ENCODE peak calls at places on chromosome X, in ten cellular contexts. One of them, this sample, is unnamed.

GRCh38 chrX:54495814-54496516 is at the start of gene FGD1:
- DNase-seq in A549: peak
- DNase-seq in lung: peak
- DNase-seq in heart right ventricle: peak
- DNase-seq in body of pancreas: peak
- DNase-seq in lower lobe of right lung: peak
- DNase-seq in choroid plexus epithelial cell: peak
- DNase-seq in psoas muscle: peak
- DNase-seq in cardiac fibroblast: peak
- DNase-seq in upper lobe of left lung: peak
- DNase-seq in this sample: peak

GRCh38 chrX:136204571-136204970 is 46.6 kb downstream of the MAP7D3 start:
- DNase-seq in psoas muscle: peak
- DNase-seq in A549: peak
- DNase-seq in choroid plexus epithelial cell: peak
- DNase-seq in upper lobe of left lung: no peak
- DNase-seq in cardiac fibroblast: peak
- DNase-seq in body of pancreas: no peak
- DNase-seq in lower lobe of right lung: peak
- DNase-seq in lung: peak
- DNase-seq in heart right ventricle: no peak
- DNase-seq in this sample: peak

GRCh38 chrX:34909151-34909550 is 33.4 kb upstream of the FAM47B start:
- DNase-seq in A549: no peak
- DNase-seq in choroid plexus epithelial cell: no peak
- DNase-seq in lower lobe of right lung: no peak
- DNase-seq in body of pancreas: no peak
- DNase-seq in heart right ventricle: no peak
- DNase-seq in lung: no peak
- DNase-seq in upper lobe of left lung: no peak
- DNase-seq in cardiac fibroblast: no peak
- DNase-seq in psoas muscle: no peak
- DNase-seq in this sample: no peak

GRCh38 chrX:126723881-126724280 is 95.6 kb upstream of the PRR32 start:
- DNase-seq in A549: no peak
- DNase-seq in lung: no peak
- DNase-seq in psoas muscle: no peak
- DNase-seq in upper lobe of left lung: no peak
- DNase-seq in cardiac fibroblast: no peak
- DNase-seq in body of pancreas: no peak
- DNase-seq in heart right ventricle: no peak
- DNase-seq in choroid plexus epithelial cell: no peak
- DNase-seq in lower lobe of right lung: no peak
- DNase-seq in this sample: no peak

GRCh38 chrX:35561985-35562384 is 236.2 kb upstream of the MAGEB16 start:
- DNase-seq in body of pancreas: peak
- DNase-seq in choroid plexus epithelial cell: no peak
- DNase-seq in upper lobe of left lung: no peak
- DNase-seq in lower lobe of right lung: no peak
- DNase-seq in A549: no peak
- DNase-seq in cardiac fibroblast: no peak
- DNase-seq in psoas muscle: no peak
- DNase-seq in lung: no peak
- DNase-seq in heart right ventricle: no peak
- DNase-seq in this sample: no peak

GRCh38 chrX:132181364-132181763 is 37.9 kb downstream of the RAP2C start:
- DNase-seq in choroid plexus epithelial cell: no peak
- DNase-seq in psoas muscle: no peak
- DNase-seq in lower lobe of right lung: no peak
- DNase-seq in lung: no peak
- DNase-seq in heart right ventricle: peak
- DNase-seq in upper lobe of left lung: no peak
- DNase-seq in body of pancreas: peak
- DNase-seq in A549: no peak
- DNase-seq in cardiac fibroblast: no peak
- DNase-seq in this sample: peak

GRCh38 chrX:80806557-80806956 is 3.1 kb downstream of the BRWD3 start:
- DNase-seq in heart right ventricle: no peak
- DNase-seq in cardiac fibroblast: no peak
- DNase-seq in lung: no peak
- DNase-seq in choroid plexus epithelial cell: no peak
- DNase-seq in psoas muscle: no peak
- DNase-seq in body of pancreas: no peak
- DNase-seq in A549: no peak
- DNase-seq in upper lobe of left lung: no peak
- DNase-seq in lower lobe of right lung: no peak
- DNase-seq in this sample: no peak

GRCh38 chrX:24479924-24480722 is 15.0 kb downstream of the PDK3 start:
- DNase-seq in body of pancreas: no peak
- DNase-seq in lower lobe of right lung: peak
- DNase-seq in upper lobe of left lung: peak
- DNase-seq in psoas muscle: no peak
- DNase-seq in lung: peak
- DNase-seq in cardiac fibroblast: no peak
- DNase-seq in heart right ventricle: no peak
- DNase-seq in A549: no peak
- DNase-seq in choroid plexus epithelial cell: no peak
- DNase-seq in this sample: peak

GRCh38 chrX:16772460-16772859 is 13.8 kb upstream of the TXLNG start:
- DNase-seq in cardiac fibroblast: no peak
- DNase-seq in heart right ventricle: no peak
- DNase-seq in upper lobe of left lung: no peak
- DNase-seq in lung: no peak
- DNase-seq in lower lobe of right lung: no peak
- DNase-seq in psoas muscle: no peak
- DNase-seq in A549: peak
- DNase-seq in body of pancreas: no peak
- DNase-seq in choroid plexus epithelial cell: peak
- DNase-seq in this sample: no peak

GRCh38 chrX:19063030-19063429 is 59.2 kb downstream of the ADGRG2 start:
- DNase-seq in lung: no peak
- DNase-seq in body of pancreas: no peak
- DNase-seq in psoas muscle: no peak
- DNase-seq in heart right ventricle: no peak
- DNase-seq in A549: peak
- DNase-seq in upper lobe of left lung: no peak
- DNase-seq in cardiac fibroblast: peak
- DNase-seq in lower lobe of right lung: no peak
- DNase-seq in choroid plexus epithelial cell: peak
- DNase-seq in this sample: peak

GRCh38 chrX:68396953-68397352 is 36.3 kb downstream of the OPHN1 start:
- DNase-seq in lower lobe of right lung: no peak
- DNase-seq in heart right ventricle: no peak
- DNase-seq in cardiac fibroblast: no peak
- DNase-seq in body of pancreas: no peak
- DNase-seq in psoas muscle: no peak
- DNase-seq in upper lobe of left lung: no peak
- DNase-seq in choroid plexus epithelial cell: peak
- DNase-seq in lung: no peak
- DNase-seq in A549: no peak
- DNase-seq in this sample: no peak

GRCh38 chrX:137549073-137549472 is 16.9 kb upstream of the ZIC3 start:
- DNase-seq in body of pancreas: no peak
- DNase-seq in heart right ventricle: no peak
- DNase-seq in choroid plexus epithelial cell: no peak
- DNase-seq in upper lobe of left lung: no peak
- DNase-seq in psoas muscle: no peak
- DNase-seq in cardiac fibroblast: no peak
- DNase-seq in lower lobe of right lung: no peak
- DNase-seq in A549: no peak
- DNase-seq in lung: no peak
- DNase-seq in this sample: no peak

GRCh38 chrX:77451041-77451440 is 3.9 kb downstream of the FGF16 start:
- DNase-seq in upper lobe of left lung: no peak
- DNase-seq in cardiac fibroblast: peak
- DNase-seq in heart right ventricle: no peak
- DNase-seq in choroid plexus epithelial cell: peak
- DNase-seq in body of pancreas: no peak
- DNase-seq in lung: no peak
- DNase-seq in A549: no peak
- DNase-seq in psoas muscle: no peak
- DNase-seq in lower lobe of right lung: no peak
- DNase-seq in this sample: peak

GRCh38 chrX:23610491-23610890 is 56.8 kb upstream of the PRDX4 start:
- DNase-seq in body of pancreas: no peak
- DNase-seq in A549: no peak
- DNase-seq in psoas muscle: no peak
- DNase-seq in cardiac fibroblast: peak
- DNase-seq in choroid plexus epithelial cell: no peak
- DNase-seq in lower lobe of right lung: no peak
- DNase-seq in upper lobe of left lung: no peak
- DNase-seq in heart right ventricle: no peak
- DNase-seq in lung: no peak
- DNase-seq in this sample: no peak

GRCh38 chrX:153688071-153688470 is 345 bp downstream of the SLC6A8 start:
- DNase-seq in body of pancreas: no peak
- DNase-seq in cardiac fibroblast: no peak
- DNase-seq in A549: no peak
- DNase-seq in lung: no peak
- DNase-seq in upper lobe of left lung: no peak
- DNase-seq in heart right ventricle: no peak
- DNase-seq in psoas muscle: peak
- DNase-seq in choroid plexus epithelial cell: no peak
- DNase-seq in lower lobe of right lung: no peak
- DNase-seq in this sample: no peak

GRCh38 chrX:153688534-153688899 is 791 bp downstream of the SLC6A8 start:
- DNase-seq in psoas muscle: no peak
- DNase-seq in upper lobe of left lung: no peak
- DNase-seq in body of pancreas: no peak
- DNase-seq in lung: no peak
- DNase-seq in cardiac fibroblast: no peak
- DNase-seq in choroid plexus epithelial cell: no peak
- DNase-seq in lower lobe of right lung: no peak
- DNase-seq in heart right ventricle: no peak
- DNase-seq in A549: no peak
- DNase-seq in this sample: no peak

GRCh38 chrX:153685751-153686676 is 1.7 kb upstream of the SLC6A8 start:
- DNase-seq in heart right ventricle: no peak
- DNase-seq in lung: no peak
- DNase-seq in lower lobe of right lung: no peak
- DNase-seq in upper lobe of left lung: no peak
- DNase-seq in A549: no peak
- DNase-seq in psoas muscle: peak
- DNase-seq in choroid plexus epithelial cell: no peak
- DNase-seq in body of pancreas: peak
- DNase-seq in cardiac fibroblast: no peak
- DNase-seq in this sample: no peak

GRCh38 chrX:153688900-153689590 is 1.3 kb downstream of the SLC6A8 start:
- DNase-seq in body of pancreas: peak
- DNase-seq in upper lobe of left lung: no peak
- DNase-seq in choroid plexus epithelial cell: no peak
- DNase-seq in lower lobe of right lung: no peak
- DNase-seq in lung: no peak
- DNase-seq in cardiac fibroblast: peak
- DNase-seq in A549: no peak
- DNase-seq in psoas muscle: peak
- DNase-seq in heart right ventricle: peak
- DNase-seq in this sample: peak

GRCh38 chrX:153687121-153688039 is at the start of gene SLC6A8:
- DNase-seq in cardiac fibroblast: peak
- DNase-seq in lung: peak
- DNase-seq in heart right ventricle: peak
- DNase-seq in body of pancreas: peak
- DNase-seq in psoas muscle: peak
- DNase-seq in A549: peak
- DNase-seq in lower lobe of right lung: peak
- DNase-seq in choroid plexus epithelial cell: peak
- DNase-seq in upper lobe of left lung: peak
- DNase-seq in this sample: peak
- TF ChIP-seq CTCF in cardiac fibroblast: no peak
- TF ChIP-seq CTCF in lung: no peak
- TF ChIP-seq CTCF in heart right ventricle: peak
- TF ChIP-seq CTCF in body of pancreas: peak
- TF ChIP-seq CTCF in psoas muscle: peak
- TF ChIP-seq CTCF in A549: peak
- TF ChIP-seq CTCF in lower lobe of right lung: peak
- TF ChIP-seq CTCF in choroid plexus epithelial cell: peak
- TF ChIP-seq CTCF in upper lobe of left lung: no peak
- TF ChIP-seq CTCF in this sample: peak

GRCh38 chrX:73847991-73848390 is 285.0 kb downstream of the CHIC1 start:
- DNase-seq in psoas muscle: no peak
- DNase-seq in A549: no peak
- DNase-seq in lower lobe of right lung: no peak
- DNase-seq in lung: no peak
- DNase-seq in heart right ventricle: no peak
- DNase-seq in upper lobe of left lung: no peak
- DNase-seq in choroid plexus epithelial cell: peak
- DNase-seq in cardiac fibroblast: no peak
- DNase-seq in body of pancreas: no peak
- DNase-seq in this sample: no peak
- TF ChIP-seq CTCF in psoas muscle: no peak
- TF ChIP-seq CTCF in A549: no peak
- TF ChIP-seq CTCF in lower lobe of right lung: no peak
- TF ChIP-seq CTCF in lung: no peak
- TF ChIP-seq CTCF in heart right ventricle: no peak
- TF ChIP-seq CTCF in upper lobe of left lung: no peak
- TF ChIP-seq CTCF in choroid plexus epithelial cell: no peak
- TF ChIP-seq CTCF in cardiac fibroblast: no peak
- TF ChIP-seq CTCF in body of pancreas: no peak
- TF ChIP-seq CTCF in this sample: no peak

GRCh38 chrX:63764946-63765345 is 20.1 kb downstream of the ARHGEF9 start:
- DNase-seq in A549: no peak
- DNase-seq in upper lobe of left lung: no peak
- DNase-seq in lower lobe of right lung: no peak
- DNase-seq in body of pancreas: no peak
- DNase-seq in heart right ventricle: no peak
- DNase-seq in lung: no peak
- DNase-seq in cardiac fibroblast: peak
- DNase-seq in psoas muscle: no peak
- DNase-seq in choroid plexus epithelial cell: peak
- DNase-seq in this sample: peak

GRCh38 chrX:63765692-63766091 is 19.3 kb downstream of the ARHGEF9 start:
- DNase-seq in cardiac fibroblast: no peak
- DNase-seq in choroid plexus epithelial cell: no peak
- DNase-seq in psoas muscle: no peak
- DNase-seq in upper lobe of left lung: no peak
- DNase-seq in lower lobe of right lung: no peak
- DNase-seq in lung: no peak
- DNase-seq in body of pancreas: no peak
- DNase-seq in A549: no peak
- DNase-seq in heart right ventricle: no peak
- DNase-seq in this sample: no peak

GRCh38 chrX:63755892-63756291 is 29.1 kb downstream of the ARHGEF9 start:
- DNase-seq in lung: no peak
- DNase-seq in body of pancreas: no peak
- DNase-seq in psoas muscle: no peak
- DNase-seq in heart right ventricle: no peak
- DNase-seq in upper lobe of left lung: no peak
- DNase-seq in choroid plexus epithelial cell: no peak
- DNase-seq in lower lobe of right lung: no peak
- DNase-seq in cardiac fibroblast: no peak
- DNase-seq in A549: no peak
- DNase-seq in this sample: no peak

GRCh38 chrX:63761639-63762038 is 23.4 kb downstream of the ARHGEF9 start:
- DNase-seq in heart right ventricle: no peak
- DNase-seq in lower lobe of right lung: no peak
- DNase-seq in choroid plexus epithelial cell: no peak
- DNase-seq in body of pancreas: no peak
- DNase-seq in A549: no peak
- DNase-seq in cardiac fibroblast: no peak
- DNase-seq in lung: no peak
- DNase-seq in psoas muscle: no peak
- DNase-seq in upper lobe of left lung: no peak
- DNase-seq in this sample: no peak
- TF ChIP-seq CTCF in heart right ventricle: no peak
- TF ChIP-seq CTCF in lower lobe of right lung: peak
- TF ChIP-seq CTCF in choroid plexus epithelial cell: peak
- TF ChIP-seq CTCF in body of pancreas: peak
- TF ChIP-seq CTCF in A549: no peak
- TF ChIP-seq CTCF in cardiac fibroblast: no peak
- TF ChIP-seq CTCF in lung: no peak
- TF ChIP-seq CTCF in psoas muscle: no peak
- TF ChIP-seq CTCF in upper lobe of left lung: no peak
- TF ChIP-seq CTCF in this sample: no peak

GRCh38 chrX:151174581-151175282 is 1.7 kb upstream of the GPR50 start:
- DNase-seq in lung: no peak
- DNase-seq in cardiac fibroblast: no peak
- DNase-seq in choroid plexus epithelial cell: no peak
- DNase-seq in lower lobe of right lung: no peak
- DNase-seq in A549: no peak
- DNase-seq in psoas muscle: no peak
- DNase-seq in heart right ventricle: no peak
- DNase-seq in body of pancreas: no peak
- DNase-seq in upper lobe of left lung: no peak
- DNase-seq in this sample: no peak
- TF ChIP-seq CTCF in lung: no peak
- TF ChIP-seq CTCF in cardiac fibroblast: no peak
- TF ChIP-seq CTCF in choroid plexus epithelial cell: no peak
- TF ChIP-seq CTCF in lower lobe of right lung: no peak
- TF ChIP-seq CTCF in A549: no peak
- TF ChIP-seq CTCF in psoas muscle: no peak
- TF ChIP-seq CTCF in heart right ventricle: no peak
- TF ChIP-seq CTCF in body of pancreas: no peak
- TF ChIP-seq CTCF in upper lobe of left lung: no peak
- TF ChIP-seq CTCF in this sample: no peak